ENCODE peak calls at places on chromosome 4, in seven cellular contexts. D is HTR-8/SVneo; C is GM12865; O is NCI-H345; I is stimulated activated CD4-positive, alpha-beta T cell treated with anti-CD3 and anti-CD28 coated beads, Interleukin-4, amount 100 ng/mL, for 24 hours; T is progenitor cell of endocrine pancreas; E is pons. A is an unnamed sample.

GRCh38 chr4:95580226-95580625 is 31.5 kb upstream of the UNC5C start:
- DNase-seq in O (no peak), E (no peak), D (no peak), C (no peak), T (no peak), I (no peak), A (no peak)

GRCh38 chr4:149987777-149988410 is 90.4 kb upstream of the DCLK2 start:
- DNase-seq in D (no peak), C (no peak), E (no peak), I (no peak), O (no peak), T (no peak), A (no peak)

GRCh38 chr4:20354120-20354519 is 102.4 kb downstream of the SLIT2 start:
- DNase-seq in E (no peak), D (no peak), T (no peak), I (no peak), O (no peak), C (no peak), A (peak; percentile 83)

GRCh38 chr4:80138556-80139538 is 58.5 kb upstream of the PRDM8 start:
- DNase-seq in T (no peak), I (peak; percentile 63), C (peak; percentile 75), D (no peak), O (no peak), E (no peak), A (no peak)

GRCh38 chr4:149985981-149986380 is 92.3 kb upstream of the DCLK2 start:
- DNase-seq in D (no peak), O (no peak), C (peak; percentile 6), E (no peak), I (no peak), T (no peak), A (no peak)

GRCh38 chr4:77025643-77026321 is 50.0 kb downstream of the CCNI start:
- DNase-seq in T (no peak), I (peak; percentile 25), D (no peak), E (no peak), O (no peak), C (peak; percentile 49), A (no peak)

GRCh38 chr4:37597019-37597418 is 89.2 kb downstream of the RELL1 start:
- DNase-seq in T (no peak), D (no peak), E (no peak), I (no peak), O (no peak), C (no peak), A (no peak)

GRCh38 chr4:184978211-184978610 is 40.1 kb upstream of the HELT start:
- DNase-seq in C (no peak), O (no peak), T (no peak), E (no peak), D (no peak), I (no peak), A (no peak)

GRCh38 chr4:16082424-16083216 is 1.2 kb downstream of the PROM1 start:
- DNase-seq in T (peak; percentile 78), D (no peak), C (no peak), E (no peak), I (no peak), O (peak; percentile 37), A (peak; percentile 67)

GRCh38 chr4:43066415-43066814 is 173.9 kb downstream of the GRXCR1 start:
- DNase-seq in D (no peak), O (no peak), E (no peak), T (no peak), C (no peak), I (no peak), A (no peak)

GRCh38 chr4:10045481-10045880 is 24.2 kb upstream of the SLC2A9 start:
- DNase-seq in I (no peak), D (peak; percentile 40), O (no peak), E (no peak), T (no peak), C (no peak), A (no peak)